ENCODE peak calls at places on chromosomes 4 and X, in nine cellular contexts. O is right lobe of liver, V is NB4, M is esophagus squamous epithelium, G is endothelial cell of umbilical vein, R is H54, E is lower leg skin, D is upper lobe of left lung, X is Peyer's patch. K is an unnamed sample.

GRCh38 chr4:45580306-45580705 is 543.5 kb downstream of the GABRG1 start:
- DNase-seq in O (no peak), M (no peak), V (no peak), E (no peak), X (no peak), D (no peak), R (no peak), G (no peak), K (no peak)

GRCh38 chr4:123930971-123931370 is 534.4 kb downstream of the SPRY1 start:
- DNase-seq in V (no peak), G (no peak), D (no peak), X (no peak), O (no peak), M (no peak), E (no peak), R (no peak), K (no peak)

GRCh38 chr4:86596802-86597201 is 2.7 kb downstream of the PTPN13 start:
- DNase-seq in X (no peak), M (no peak), E (no peak), V (peak; percentile 25), G (no peak), D (no peak), O (no peak), R (no peak), K (no peak)

GRCh38 chrX:30680618-30681017 is 27.4 kb downstream of the GK start:
- DNase-seq in G (no peak), E (no peak), M (no peak), V (no peak), D (no peak), O (no peak), R (no peak), X (no peak), K (no peak)

GRCh38 chr4:114192854-114193253 is 213.4 kb upstream of the ARSJ start:
- DNase-seq in D (no peak), G (no peak), M (no peak), V (no peak), R (no peak), O (no peak), X (no peak), E (no peak), K (no peak)

GRCh38 chr4:173411106-173411703 is 12.3 kb upstream of the SCRG1 start:
- DNase-seq in G (no peak), D (no peak), V (peak; percentile 61), O (no peak), E (no peak), X (no peak), M (no peak), R (no peak), K (no peak)

GRCh38 chr4:6375620-6376295 is 96.7 kb downstream of the PPP2R2C start:
- DNase-seq in M (no peak), E (no peak), O (peak; percentile 40), V (no peak), D (peak; percentile 50), R (no peak), G (no peak), X (no peak), K (no peak)

GRCh38 chrX:26822448-26822847 is 606.5 kb downstream of the MAGEB5 start:
- DNase-seq in V (no peak), O (no peak), G (no peak), E (no peak), X (no peak), M (no peak), R (no peak), D (no peak), K (no peak)

GRCh38 chr4:186294160-186294559 is 28.2 kb downstream of the F11 start:
- DNase-seq in X (no peak), D (no peak), E (no peak), M (no peak), V (no peak), O (no peak), R (no peak), G (no peak), K (no peak)

GRCh38 chr4:156889616-156890594 is 81.7 kb downstream of the PDGFC start:
- DNase-seq in D (no peak), M (no peak), G (no peak), X (no peak), O (peak; percentile 54), E (no peak), R (no peak), V (no peak), K (peak; percentile 74)

GRCh38 chrX:69055193-69055592 is 110.1 kb downstream of the PJA1 start:
- DNase-seq in M (no peak), O (no peak), G (no peak), E (no peak), R (no peak), X (no peak), D (no peak), V (no peak), K (no peak)

GRCh38 chr4:14669418-14669817 is 332.9 kb upstream of the CPEB2 start:
- DNase-seq in V (no peak), O (no peak), M (no peak), X (no peak), D (no peak), E (no peak), G (no peak), R (no peak), K (no peak)

GRCh38 chr4:82842593-82842992 is 44.0 kb upstream of the SCD5 start:
- DNase-seq in G (peak; percentile 36), M (no peak), O (no peak), D (no peak), X (no peak), R (peak; percentile 2), V (peak; percentile 20), E (no peak), K (no peak)

GRCh38 chrX:13535371-13535770 is 34.0 kb upstream of the EGFL6 start:
- DNase-seq in O (no peak), V (peak; percentile 47), G (no peak), X (no peak), E (no peak), M (no peak), R (no peak), D (no peak), K (no peak)

GRCh38 chr4:72969957-72970356 is 99.6 kb downstream of the COX18 start:
- DNase-seq in V (no peak), E (no peak), X (no peak), M (no peak), O (no peak), R (no peak), D (no peak), G (no peak), K (no peak)

GRCh38 chrX:10174051-10174450 is 17.3 kb downstream of the CLCN4 start:
- DNase-seq in E (peak; percentile 80), R (no peak), G (no peak), O (no peak), V (no peak), D (no peak), X (no peak), M (no peak), K (no peak)

GRCh38 chr4:71830497-71831178 is 46.8 kb upstream of the GC start:
- DNase-seq in M (no peak), G (no peak), O (no peak), V (no peak), X (no peak), E (no peak), R (no peak), D (no peak), K (no peak)

GRCh38 chrX:119684916-119685224 is 8.1 kb downstream of the SEPTIN6 start:
- DNase-seq in D (no peak), V (peak; percentile 21), G (no peak), R (no peak), O (no peak), E (no peak), X (no peak), M (no peak), K (no peak)

GRCh38 chrX:37847733-37848197 is 394 bp upstream of the DYNLT3 start:
- DNase-seq in O (no peak), R (no peak), M (no peak), X (no peak), D (no peak), G (no peak), V (no peak), E (no peak), K (no peak)
- TF ChIP-seq POLR2A in O (no peak), R (no peak), M (no peak), X (no peak), D (no peak), G (peak; percentile 11), V (no peak), E (no peak), K (no peak)

DNA sequence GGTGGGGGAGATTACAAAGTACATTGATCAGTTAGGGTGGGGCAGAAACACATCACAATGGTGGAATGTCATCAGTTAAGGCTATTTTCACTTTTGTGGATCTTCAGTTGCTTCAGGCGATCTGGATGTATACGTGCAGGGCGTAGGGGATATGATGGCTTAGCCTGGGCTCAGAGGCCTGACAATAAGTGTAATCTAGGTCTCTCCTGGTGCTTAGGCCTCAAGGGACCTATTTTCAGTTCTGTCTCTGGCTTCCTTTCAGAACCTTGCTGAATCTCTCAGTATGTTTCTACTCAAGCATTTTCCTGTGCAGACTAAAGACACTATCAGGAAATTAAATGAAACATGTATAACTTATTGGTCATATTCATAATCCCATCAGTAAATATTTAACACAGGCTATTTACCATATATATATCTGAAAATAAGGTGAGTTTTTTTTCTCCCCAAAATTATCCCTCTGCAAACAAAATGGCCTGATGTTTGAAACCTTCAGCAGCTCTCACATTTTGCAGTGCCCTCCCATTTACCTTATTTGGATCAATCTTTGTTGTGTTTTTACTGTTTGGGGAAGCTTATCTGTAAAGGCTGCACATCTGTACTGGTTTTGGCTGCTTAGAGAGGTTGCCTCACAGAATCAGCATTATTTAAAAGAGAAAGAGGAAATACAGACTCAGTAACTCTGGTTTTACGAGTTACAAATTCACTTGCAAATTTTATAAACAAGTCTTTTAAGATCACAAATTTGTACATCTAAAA is 2.3 kb upstream of the ZCCHC4 start:
- DNase-seq in O (no peak), D (no peak), M (no peak), G (no peak), E (no peak), R (no peak), X (no peak), V (peak; percentile 79), K (no peak)
- TF ChIP-seq POLR2A in O (no peak), D (no peak), M (no peak), G (no peak), E (no peak), R (no peak), X (no peak), V (no peak), K (no peak)

GRCh38 chr4:127880764-127881564 is at the start of gene PLK4:
- DNase-seq in G (peak; percentile 97), O (peak; percentile 98), E (peak; percentile 99), D (peak; percentile 99), V (peak; percentile 96), M (peak; percentile 70), R (peak; percentile 73), X (peak; percentile 96), K (peak; percentile 97)
- TF ChIP-seq POLR2A in G (peak; percentile 28), O (no peak), E (no peak), D (peak; percentile 58), V (peak; percentile 72), M (no peak), R (peak; percentile 63), X (no peak), K (no peak)

GRCh38 chrX:142982679-142983078 is 43.0 kb upstream of the SPANXN4 start:
- DNase-seq in M (no peak), X (no peak), D (no peak), G (no peak), E (no peak), O (no peak), V (no peak), R (no peak), K (no peak)

GRCh38 chrX:142978130-142978684 is 47.5 kb upstream of the SPANXN4 start:
- DNase-seq in M (no peak), V (no peak), G (no peak), X (no peak), R (no peak), O (no peak), E (no peak), D (no peak), K (no peak)

GRCh38 chrX:142977128-142977914 is 48.4 kb upstream of the SPANXN4 start:
- DNase-seq in V (peak; percentile 4), O (no peak), R (no peak), X (no peak), G (no peak), M (no peak), E (no peak), D (no peak), K (no peak)
- TF ChIP-seq POLR2A in V (no peak), O (no peak), R (no peak), X (no peak), G (no peak), M (no peak), E (no peak), D (no peak), K (no peak)

K was measured in sigmoid colon.